ENCODE peak calls at places on chromosomes 4 and X, in ten cellular contexts. One of them, this sample, is unnamed.

GRCh38 chr4:105637409-105638258 is 70.9 kb downstream of the INTS12 start:
- DNase-seq in stimulated activated CD8-positive, alpha-beta memory T cell treated with anti-CD3 and anti-CD28 coated beads, Interleukin-4, amount 100 ng/mL, for 48 hours: no peak
- DNase-seq in hepatic stellate cell: no peak
- DNase-seq in WTC11: no peak
- DNase-seq in HEK293T: peak; percentile 20
- DNase-seq in kidney glomerular epithelial cell: no peak
- DNase-seq in activated CD4-positive, alpha-beta T cell treated with anti-CD3 and anti-CD28 coated beads, Interleukin-2, amount 10 ng/mL, durations not matched to agents 7 days and 5 days: no peak
- DNase-seq in GM04504: no peak
- DNase-seq in cerebellum: no peak
- DNase-seq in astrocyte of the spinal cord: peak; percentile 60
- DNase-seq in this sample: no peak

GRCh38 chrX:44474410-44474809 is 68.2 kb downstream of the FUNDC1 start:
- DNase-seq in stimulated activated CD8-positive, alpha-beta memory T cell treated with anti-CD3 and anti-CD28 coated beads, Interleukin-4, amount 100 ng/mL, for 48 hours: no peak
- DNase-seq in hepatic stellate cell: no peak
- DNase-seq in WTC11: no peak
- DNase-seq in HEK293T: no peak
- DNase-seq in kidney glomerular epithelial cell: no peak
- DNase-seq in activated CD4-positive, alpha-beta T cell treated with anti-CD3 and anti-CD28 coated beads, Interleukin-2, amount 10 ng/mL, durations not matched to agents 7 days and 5 days: no peak
- DNase-seq in GM04504: peak; percentile 48
- DNase-seq in cerebellum: no peak
- DNase-seq in astrocyte of the spinal cord: no peak
- DNase-seq in this sample: no peak

GRCh38 chrX:34656842-34657780 is at the start of gene TMEM47:
- DNase-seq in stimulated activated CD8-positive, alpha-beta memory T cell treated with anti-CD3 and anti-CD28 coated beads, Interleukin-4, amount 100 ng/mL, for 48 hours: no peak
- DNase-seq in hepatic stellate cell: peak; percentile 53
- DNase-seq in WTC11: peak; percentile 84
- DNase-seq in HEK293T: peak; percentile 71
- DNase-seq in kidney glomerular epithelial cell: no peak
- DNase-seq in activated CD4-positive, alpha-beta T cell treated with anti-CD3 and anti-CD28 coated beads, Interleukin-2, amount 10 ng/mL, durations not matched to agents 7 days and 5 days: no peak
- DNase-seq in GM04504: peak; percentile 58
- DNase-seq in cerebellum: peak; percentile 7
- DNase-seq in astrocyte of the spinal cord: peak; percentile 71
- DNase-seq in this sample: peak; percentile 17

GRCh38 chrX:29903365-29903764 is 312.0 kb upstream of the MAGEB2 start:
- DNase-seq in stimulated activated CD8-positive, alpha-beta memory T cell treated with anti-CD3 and anti-CD28 coated beads, Interleukin-4, amount 100 ng/mL, for 48 hours: no peak
- DNase-seq in hepatic stellate cell: peak; percentile 11
- DNase-seq in WTC11: no peak
- DNase-seq in HEK293T: no peak
- DNase-seq in kidney glomerular epithelial cell: no peak
- DNase-seq in activated CD4-positive, alpha-beta T cell treated with anti-CD3 and anti-CD28 coated beads, Interleukin-2, amount 10 ng/mL, durations not matched to agents 7 days and 5 days: no peak
- DNase-seq in GM04504: peak; percentile 2
- DNase-seq in cerebellum: no peak
- DNase-seq in astrocyte of the spinal cord: peak; percentile 13
- DNase-seq in this sample: no peak

GRCh38 chr4:71765349-71765748 is 18.5 kb downstream of the GC start:
- DNase-seq in stimulated activated CD8-positive, alpha-beta memory T cell treated with anti-CD3 and anti-CD28 coated beads, Interleukin-4, amount 100 ng/mL, for 48 hours: no peak
- DNase-seq in hepatic stellate cell: no peak
- DNase-seq in WTC11: peak; percentile 24
- DNase-seq in HEK293T: no peak
- DNase-seq in kidney glomerular epithelial cell: peak; percentile 34
- DNase-seq in activated CD4-positive, alpha-beta T cell treated with anti-CD3 and anti-CD28 coated beads, Interleukin-2, amount 10 ng/mL, durations not matched to agents 7 days and 5 days: no peak
- DNase-seq in GM04504: no peak
- DNase-seq in cerebellum: no peak
- DNase-seq in astrocyte of the spinal cord: peak; percentile 70
- DNase-seq in this sample: no peak

GRCh38 chr4:147090486-147090885 is 144.8 kb upstream of the TTC29 start:
- DNase-seq in stimulated activated CD8-positive, alpha-beta memory T cell treated with anti-CD3 and anti-CD28 coated beads, Interleukin-4, amount 100 ng/mL, for 48 hours: no peak
- DNase-seq in hepatic stellate cell: no peak
- DNase-seq in WTC11: no peak
- DNase-seq in HEK293T: no peak
- DNase-seq in kidney glomerular epithelial cell: no peak
- DNase-seq in activated CD4-positive, alpha-beta T cell treated with anti-CD3 and anti-CD28 coated beads, Interleukin-2, amount 10 ng/mL, durations not matched to agents 7 days and 5 days: no peak
- DNase-seq in GM04504: no peak
- DNase-seq in cerebellum: no peak
- DNase-seq in astrocyte of the spinal cord: no peak
- DNase-seq in this sample: no peak

GRCh38 chrX:129523076-129524055 is at the start of gene SMARCA1:
- DNase-seq in stimulated activated CD8-positive, alpha-beta memory T cell treated with anti-CD3 and anti-CD28 coated beads, Interleukin-4, amount 100 ng/mL, for 48 hours: peak; percentile 20
- DNase-seq in hepatic stellate cell: peak; percentile 62
- DNase-seq in WTC11: peak; percentile 39
- DNase-seq in HEK293T: peak; percentile 68
- DNase-seq in kidney glomerular epithelial cell: peak; percentile 7
- DNase-seq in activated CD4-positive, alpha-beta T cell treated with anti-CD3 and anti-CD28 coated beads, Interleukin-2, amount 10 ng/mL, durations not matched to agents 7 days and 5 days: no peak
- DNase-seq in GM04504: no peak
- DNase-seq in cerebellum: peak; percentile 50
- DNase-seq in astrocyte of the spinal cord: peak; percentile 59
- DNase-seq in this sample: peak; percentile 54

GRCh38 chr4:89253935-89254334 is 53.7 kb downstream of the GPRIN3 start:
- DNase-seq in stimulated activated CD8-positive, alpha-beta memory T cell treated with anti-CD3 and anti-CD28 coated beads, Interleukin-4, amount 100 ng/mL, for 48 hours: no peak
- DNase-seq in hepatic stellate cell: no peak
- DNase-seq in WTC11: no peak
- DNase-seq in HEK293T: no peak
- DNase-seq in kidney glomerular epithelial cell: no peak
- DNase-seq in activated CD4-positive, alpha-beta T cell treated with anti-CD3 and anti-CD28 coated beads, Interleukin-2, amount 10 ng/mL, durations not matched to agents 7 days and 5 days: no peak
- DNase-seq in GM04504: no peak
- DNase-seq in cerebellum: no peak
- DNase-seq in astrocyte of the spinal cord: no peak
- DNase-seq in this sample: no peak

GRCh38 chrX:121349263-121349662 is 301.9 kb downstream of the GLUD2 start:
- DNase-seq in stimulated activated CD8-positive, alpha-beta memory T cell treated with anti-CD3 and anti-CD28 coated beads, Interleukin-4, amount 100 ng/mL, for 48 hours: no peak
- DNase-seq in hepatic stellate cell: no peak
- DNase-seq in WTC11: no peak
- DNase-seq in HEK293T: no peak
- DNase-seq in kidney glomerular epithelial cell: no peak
- DNase-seq in activated CD4-positive, alpha-beta T cell treated with anti-CD3 and anti-CD28 coated beads, Interleukin-2, amount 10 ng/mL, durations not matched to agents 7 days and 5 days: no peak
- DNase-seq in GM04504: no peak
- DNase-seq in cerebellum: no peak
- DNase-seq in astrocyte of the spinal cord: no peak
- DNase-seq in this sample: no peak

GRCh38 chrX:119186763-119187162 is 49.3 kb upstream of the PGRMC1 start:
- DNase-seq in stimulated activated CD8-positive, alpha-beta memory T cell treated with anti-CD3 and anti-CD28 coated beads, Interleukin-4, amount 100 ng/mL, for 48 hours: no peak
- DNase-seq in hepatic stellate cell: no peak
- DNase-seq in WTC11: no peak
- DNase-seq in HEK293T: no peak
- DNase-seq in kidney glomerular epithelial cell: no peak
- DNase-seq in activated CD4-positive, alpha-beta T cell treated with anti-CD3 and anti-CD28 coated beads, Interleukin-2, amount 10 ng/mL, durations not matched to agents 7 days and 5 days: no peak
- DNase-seq in GM04504: no peak
- DNase-seq in cerebellum: no peak
- DNase-seq in astrocyte of the spinal cord: no peak
- DNase-seq in this sample: no peak

GRCh38 chr4:173001571-173001970 is 167.0 kb upstream of the GALNT7 start:
- DNase-seq in stimulated activated CD8-positive, alpha-beta memory T cell treated with anti-CD3 and anti-CD28 coated beads, Interleukin-4, amount 100 ng/mL, for 48 hours: no peak
- DNase-seq in hepatic stellate cell: no peak
- DNase-seq in WTC11: no peak
- DNase-seq in HEK293T: no peak
- DNase-seq in kidney glomerular epithelial cell: no peak
- DNase-seq in activated CD4-positive, alpha-beta T cell treated with anti-CD3 and anti-CD28 coated beads, Interleukin-2, amount 10 ng/mL, durations not matched to agents 7 days and 5 days: no peak
- DNase-seq in GM04504: no peak
- DNase-seq in cerebellum: no peak
- DNase-seq in astrocyte of the spinal cord: peak; percentile 79
- DNase-seq in this sample: no peak

GRCh38 chrX:118717703-118718391 is 9.6 kb upstream of the IL13RA1 start:
- DNase-seq in stimulated activated CD8-positive, alpha-beta memory T cell treated with anti-CD3 and anti-CD28 coated beads, Interleukin-4, amount 100 ng/mL, for 48 hours: no peak
- DNase-seq in hepatic stellate cell: no peak
- DNase-seq in WTC11: no peak
- DNase-seq in HEK293T: no peak
- DNase-seq in kidney glomerular epithelial cell: no peak
- DNase-seq in activated CD4-positive, alpha-beta T cell treated with anti-CD3 and anti-CD28 coated beads, Interleukin-2, amount 10 ng/mL, durations not matched to agents 7 days and 5 days: no peak
- DNase-seq in GM04504: no peak
- DNase-seq in cerebellum: no peak
- DNase-seq in astrocyte of the spinal cord: no peak
- DNase-seq in this sample: no peak

GRCh38 chrX:123425471-123425870 is 241.4 kb downstream of the GRIA3 start:
- DNase-seq in stimulated activated CD8-positive, alpha-beta memory T cell treated with anti-CD3 and anti-CD28 coated beads, Interleukin-4, amount 100 ng/mL, for 48 hours: no peak
- DNase-seq in hepatic stellate cell: no peak
- DNase-seq in WTC11: no peak
- DNase-seq in HEK293T: no peak
- DNase-seq in kidney glomerular epithelial cell: no peak
- DNase-seq in activated CD4-positive, alpha-beta T cell treated with anti-CD3 and anti-CD28 coated beads, Interleukin-2, amount 10 ng/mL, durations not matched to agents 7 days and 5 days: no peak
- DNase-seq in GM04504: no peak
- DNase-seq in cerebellum: no peak
- DNase-seq in astrocyte of the spinal cord: no peak
- DNase-seq in this sample: no peak

GRCh38 chr4:25767877-25768475 is 94.8 kb downstream of the SEL1L3 start:
- DNase-seq in stimulated activated CD8-positive, alpha-beta memory T cell treated with anti-CD3 and anti-CD28 coated beads, Interleukin-4, amount 100 ng/mL, for 48 hours: no peak
- DNase-seq in hepatic stellate cell: peak; percentile 60
- DNase-seq in WTC11: peak; percentile 62
- DNase-seq in HEK293T: peak; percentile 62
- DNase-seq in kidney glomerular epithelial cell: peak; percentile 83
- DNase-seq in activated CD4-positive, alpha-beta T cell treated with anti-CD3 and anti-CD28 coated beads, Interleukin-2, amount 10 ng/mL, durations not matched to agents 7 days and 5 days: peak; percentile 44
- DNase-seq in GM04504: peak; percentile 51
- DNase-seq in cerebellum: peak; percentile 79
- DNase-seq in astrocyte of the spinal cord: peak; percentile 77
- DNase-seq in this sample: no peak

GRCh38 chrX:48681539-48682183 is 1.9 kb upstream of the WAS start:
- DNase-seq in stimulated activated CD8-positive, alpha-beta memory T cell treated with anti-CD3 and anti-CD28 coated beads, Interleukin-4, amount 100 ng/mL, for 48 hours: no peak
- DNase-seq in hepatic stellate cell: no peak
- DNase-seq in WTC11: no peak
- DNase-seq in HEK293T: no peak
- DNase-seq in kidney glomerular epithelial cell: no peak
- DNase-seq in activated CD4-positive, alpha-beta T cell treated with anti-CD3 and anti-CD28 coated beads, Interleukin-2, amount 10 ng/mL, durations not matched to agents 7 days and 5 days: no peak
- DNase-seq in GM04504: no peak
- DNase-seq in cerebellum: no peak
- DNase-seq in astrocyte of the spinal cord: no peak
- DNase-seq in this sample: no peak

GRCh38 chr4:99815597-99816011 is 1.0 kb upstream of the DAPP1 start:
- DNase-seq in stimulated activated CD8-positive, alpha-beta memory T cell treated with anti-CD3 and anti-CD28 coated beads, Interleukin-4, amount 100 ng/mL, for 48 hours: no peak
- DNase-seq in hepatic stellate cell: no peak
- DNase-seq in WTC11: no peak
- DNase-seq in HEK293T: no peak
- DNase-seq in kidney glomerular epithelial cell: peak; percentile 29
- DNase-seq in activated CD4-positive, alpha-beta T cell treated with anti-CD3 and anti-CD28 coated beads, Interleukin-2, amount 10 ng/mL, durations not matched to agents 7 days and 5 days: no peak
- DNase-seq in GM04504: no peak
- DNase-seq in cerebellum: no peak
- DNase-seq in astrocyte of the spinal cord: no peak
- DNase-seq in this sample: no peak

This sample was measured in H54.